ENCODE peak calls at places on chromosome 1, in four cellular contexts. D is CD4-positive, alpha-beta T cell; C is Right ventricle myocardium superior; K is HTR-8/SVneo. B is an unnamed sample.

GRCh38 chr1:99579691-99580171 is 66.2 kb upstream of the PALMD start:
- DNase-seq in D (no peak), C (no peak), K (no peak), B (no peak)

GRCh38 chr1:85462931-85463665 is 1.9 kb downstream of the DDAH1 start:
- DNase-seq in C (no peak), D (no peak), K (no peak), B (no peak)

GRCh38 chr1:6873298-6874015 is 88.2 kb downstream of the CAMTA1 start:
- DNase-seq in C (no peak), D (no peak), K (no peak), B (no peak)

GRCh38 chr1:172885411-172885810 is 165.3 kb downstream of the TNFSF18 start:
- DNase-seq in C (no peak), K (no peak), D (no peak), B (no peak)

GRCh38 chr1:156492591-156493080 is 7.9 kb downstream of the MEF2D start:
- DNase-seq in C (peak), K (no peak), D (no peak), B (no peak)

GRCh38 chr1:31811605-31812004 is 4.2 kb downstream of the SPOCD1 start:
- DNase-seq in K (no peak), C (no peak), D (no peak), B (no peak)

GRCh38 chr1:95778217-95778616 is 544.2 kb downstream of the RWDD3 start:
- DNase-seq in D (no peak), C (no peak), K (no peak), B (no peak)

GRCh38 chr1:33367488-33368405 is 46.8 kb upstream of the A3GALT2 start:
- DNase-seq in C (peak), D (peak), K (peak), B (peak)

GRCh38 chr1:62181531-62181930 is 13.1 kb upstream of the L1TD1 start:
- DNase-seq in C (no peak), D (no peak), K (no peak), B (no peak)

GRCh38 chr1:229643996-229644748 is 18.1 kb downstream of the URB2 start:
- DNase-seq in K (no peak), D (no peak), C (no peak), B (no peak)

GRCh38 chr1:156392427-156392826 is 23.4 kb downstream of the RHBG start:
- DNase-seq in C (no peak), K (no peak), D (no peak), B (no peak)

GRCh38 chr1:204181116-204181515 is 15.0 kb upstream of the REN start:
- DNase-seq in K (no peak), D (no peak), C (no peak), B (no peak)